ENCODE peak calls at places on chromosomes 1 and 21, in ten cellular contexts. O is CD8-positive, alpha-beta T cell; X is suprapubic skin; A is WERI-Rb-1; C is CD8-positive, alpha-beta memory T cell; Q is naive thymus-derived CD4-positive, alpha-beta T cell; P is Karpas-422; E is IMR-90; K is PC-9; R is heart left ventricle. G is an unnamed sample.
A peak's percentile ranks its signal among the peaks of the same experiment; 100 is the strongest.

GRCh38 chr1:44500181-44501021 is 95.3 kb downstream of the RNF220 start:
- DNase-seq in O (no peak), X (no peak), A (peak; percentile 78), C (no peak), Q (no peak), P (no peak), E (no peak), K (no peak), R (no peak), G (no peak)

GRCh38 chr1:54118704-54119103 is 34.1 kb downstream of the CDCP2 start:
- DNase-seq in O (no peak), X (no peak), A (no peak), C (no peak), Q (no peak), P (no peak), E (peak; percentile 90), K (no peak), R (no peak), G (no peak)

GRCh38 chr1:214205053-214205452 is 75.9 kb upstream of the SMYD2 start:
- DNase-seq in O (no peak), X (no peak), A (no peak), C (no peak), Q (no peak), P (no peak), E (no peak), K (no peak), R (no peak), G (no peak)

GRCh38 chr1:54681396-54681795 is 34.3 kb upstream of the TTC4 start:
- DNase-seq in O (no peak), X (no peak), A (no peak), C (no peak), Q (no peak), P (peak; percentile 46), E (peak; percentile 4), K (no peak), R (no peak), G (no peak)

GRCh38 chr1:228809621-228810313 is 74.5 kb downstream of the RHOU start:
- DNase-seq in O (no peak), X (no peak), A (no peak), C (no peak), Q (no peak), P (no peak), E (no peak), K (no peak), R (no peak), G (no peak)

GRCh38 chr1:204213668-204214662 is at the start of gene GOLT1A:
- DNase-seq in O (peak; percentile 25), X (no peak), A (peak; percentile 87), C (peak; percentile 40), Q (peak; percentile 40), P (no peak), E (peak; percentile 87), K (peak; percentile 93), R (peak; percentile 74), G (no peak)

GRCh38 chr1:200923607-200924006 is 28.9 kb downstream of the INAVA start:
- DNase-seq in O (no peak), X (no peak), A (no peak), C (no peak), Q (no peak), P (no peak), E (peak; percentile 4), K (no peak), R (no peak), G (no peak)

GRCh38 chr1:27137022-27137542 is 17.8 kb downstream of the SLC9A1 start:
- DNase-seq in O (peak; percentile 73), X (peak; percentile 89), A (no peak), C (peak; percentile 80), Q (peak; percentile 72), P (peak; percentile 81), E (no peak), K (no peak), R (peak; percentile 81), G (peak; percentile 56)

GRCh38 chr1:17207046-17207445 is 2.1 kb downstream of the PADI1 start:
- DNase-seq in O (no peak), X (no peak), A (no peak), C (no peak), Q (no peak), P (peak; percentile 91), E (no peak), K (no peak), R (no peak), G (no peak)

GRCh38 chr1:24909388-24909898 is 20.6 kb downstream of the RUNX3 start:
- DNase-seq in O (no peak), X (no peak), A (peak; percentile 38), C (no peak), Q (no peak), P (no peak), E (peak; percentile 61), K (no peak), R (no peak), G (no peak)

GRCh38 chr1:176602388-176603004 is 139.5 kb downstream of the PAPPA2 start:
- DNase-seq in O (no peak), X (no peak), A (no peak), C (no peak), Q (no peak), P (no peak), E (no peak), K (no peak), R (no peak), G (no peak)

GRCh38 chr1:156805766-156806511 is 10.7 kb downstream of the SH2D2A start:
- DNase-seq in O (no peak), X (no peak), A (no peak), C (no peak), Q (no peak), P (no peak), E (peak; percentile 92), K (no peak), R (no peak), G (no peak)

GRCh38 chr1:53703174-53703573 is 35.8 kb downstream of the GLIS1 start:
- DNase-seq in O (no peak), X (no peak), A (no peak), C (no peak), Q (no peak), P (no peak), E (no peak), K (no peak), R (no peak), G (no peak)

GRCh38 chr1:201562659-201563405 is 23.9 kb downstream of the NAV1 start:
- DNase-seq in O (no peak), X (peak; percentile 77), A (no peak), C (no peak), Q (no peak), P (no peak), E (peak; percentile 97), K (no peak), R (no peak), G (no peak)

GRCh38 chr21:22575165-22575584 is 1577.0 kb downstream of the NCAM2 start:
- DNase-seq in O (no peak), X (no peak), A (peak; percentile 13), C (no peak), Q (no peak), P (no peak), E (no peak), K (no peak), R (no peak), G (no peak)

GRCh38 chr1:19476440-19477190 is 8.7 kb downstream of the CAPZB start:
- DNase-seq in O (no peak), X (no peak), A (no peak), C (no peak), Q (no peak), P (no peak), E (peak; percentile 79), K (no peak), R (no peak), G (peak; percentile 37)

GRCh38 chr1:110960777-110961420 is 2.8 kb downstream of the LRIF1 start:
- DNase-seq in O (no peak), X (no peak), A (no peak), C (no peak), Q (no peak), P (no peak), E (no peak), K (no peak), R (no peak), G (no peak)
- H3K9me3 ChIP-seq in O (peaks cover 15% of the 10 kb centered on the region), X (peaks cover 17% of the 10 kb centered on the region), A (peaks cover 14% of the 10 kb centered on the region), C (peaks cover 9% of the 10 kb centered on the region), Q (peaks cover 11% of the 10 kb centered on the region), P (peaks cover 7% of the 10 kb centered on the region), E (no peaks in the 10 kb centered on the region), K (peaks cover 35% of the 10 kb centered on the region), R (no peaks in the 10 kb centered on the region), G (peaks cover 18% of the 10 kb centered on the region)

GRCh38 chr1:2962946-2963345 is 58.3 kb upstream of the ACTRT2 start:
- DNase-seq in O (no peak), X (no peak), A (peak; percentile 3), C (no peak), Q (no peak), P (no peak), E (no peak), K (no peak), R (peak; percentile 27), G (no peak)
- H3K9me3 ChIP-seq in O (no peaks in the 10 kb centered on the region), X (no peaks in the 10 kb centered on the region), A (peaks cover 6% of the 10 kb centered on the region), C (no peaks in the 10 kb centered on the region), Q (peaks cover 7% of the 10 kb centered on the region), P (no peaks in the 10 kb centered on the region), E (peaks cover 63% of the 10 kb centered on the region), K (no peaks in the 10 kb centered on the region), R (peaks cover 11% of the 10 kb centered on the region), G (no peaks in the 10 kb centered on the region)

GRCh38 chr1:152824964-152825363 is 2.3 kb upstream of the LCE1A start:
- DNase-seq in O (no peak), X (no peak), A (no peak), C (no peak), Q (no peak), P (no peak), E (no peak), K (no peak), R (no peak), G (no peak)

GRCh38 chr1:152817309-152817708 is 5.5 kb downstream of the LCE1B start:
- DNase-seq in O (no peak), X (no peak), A (no peak), C (no peak), Q (no peak), P (no peak), E (no peak), K (no peak), R (no peak), G (no peak)

GRCh38 chr1:152827173-152827572 is at the start of gene LCE1A:
- DNase-seq in O (no peak), X (no peak), A (no peak), C (no peak), Q (no peak), P (no peak), E (no peak), K (no peak), R (no peak), G (no peak)

GRCh38 chr1:152823291-152823690 is 4.0 kb upstream of the LCE1A start:
- DNase-seq in O (no peak), X (no peak), A (no peak), C (no peak), Q (no peak), P (peak; percentile 38), E (no peak), K (no peak), R (no peak), G (no peak)
- H3K9me3 ChIP-seq in O (no peaks in the 10 kb centered on the region), X (no peaks in the 10 kb centered on the region), A (no peaks in the 10 kb centered on the region), C (no peaks in the 10 kb centered on the region), Q (no peaks in the 10 kb centered on the region), P (no peaks in the 10 kb centered on the region), E (no peaks in the 10 kb centered on the region), K (no peaks in the 10 kb centered on the region), R (no peaks in the 10 kb centered on the region), G (no peaks in the 10 kb centered on the region)

DNA sequence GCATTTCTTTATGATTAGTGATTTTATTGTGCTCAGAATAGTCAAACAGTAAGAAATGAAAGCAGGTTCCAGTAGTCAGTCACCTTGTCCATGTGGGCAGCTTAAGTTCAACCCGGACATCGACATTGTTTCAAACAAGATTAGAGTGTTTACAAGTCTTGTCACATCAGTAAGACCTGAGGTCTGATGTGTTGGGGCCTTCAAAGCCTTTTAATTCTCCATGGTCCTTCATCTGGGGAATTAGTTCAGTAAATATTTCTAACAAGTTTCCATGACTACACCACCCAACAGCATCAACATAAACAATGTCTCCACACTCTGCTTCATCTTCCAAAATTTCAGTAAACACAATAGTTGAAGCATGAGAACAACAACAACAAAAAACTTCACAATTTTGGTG is 15.1 kb upstream of the ADORA1 start:
- DNase-seq in O (no peak), X (no peak), A (peak; percentile 9), C (no peak), Q (no peak), P (no peak), E (no peak), K (no peak), R (no peak), G (no peak)
- H3K9me3 ChIP-seq in O (no peaks in the 10 kb centered on the region), X (no peaks in the 10 kb centered on the region), A (no peaks in the 10 kb centered on the region), C (no peaks in the 10 kb centered on the region), Q (no peaks in the 10 kb centered on the region), P (no peaks in the 10 kb centered on the region), E (peaks cover 4% of the 10 kb centered on the region), K (no peaks in the 10 kb centered on the region), R (no peaks in the 10 kb centered on the region), G (no peaks in the 10 kb centered on the region)

G was measured in T-helper 17 cell.